ENCODE peak calls at places on chromosome 13, in five cellular contexts. W, N, R, A and L are unnamed samples.

GRCh38 chr13:45315520-45316167 is 25.3 kb downstream of the TPT1 start:
- DNase-seq in N (no peak), A (no peak), R (no peak), W (no peak), L (no peak)

GRCh38 chr13:32001392-32001768 is 30.2 kb upstream of the FRY start:
- DNase-seq in N (peak), W (peak), A (no peak), R (no peak), L (no peak)

GRCh38 chr13:102907016-102907756 is 61.4 kb downstream of the ERCC5 start:
- DNase-seq in N (no peak), W (no peak), R (no peak), A (no peak), L (no peak)

GRCh38 chr13:101139076-101139475 is 277.2 kb downstream of the NALCN start:
- DNase-seq in R (no peak), N (no peak), A (no peak), W (no peak), L (no peak)

GRCh38 chr13:79936368-79937136 is 404.4 kb downstream of the SPRY2 start:
- DNase-seq in R (no peak), N (peak), W (no peak), A (peak), L (no peak)

GRCh38 chr13:74931698-74932433 is 550.1 kb downstream of the TBC1D4 start:
- DNase-seq in R (no peak), W (no peak), A (no peak), N (no peak), L (no peak)

GRCh38 chr13:44451109-44451508 is 77.5 kb downstream of the SERP2 start:
- DNase-seq in A (no peak), R (no peak), N (peak), W (no peak), L (no peak)

GRCh38 chr13:114111577-114111976 is 20.8 kb downstream of the RASA3 start:
- DNase-seq in A (no peak), N (no peak), R (no peak), W (no peak), L (no peak)

GRCh38 chr13:110971486-110971885 is 56.6 kb upstream of the ANKRD10 start:
- DNase-seq in A (no peak), N (no peak), R (no peak), W (no peak), L (no peak)

GRCh38 chr13:113997845-113998751 is 24.2 kb upstream of the C13orf46 start:
- DNase-seq in A (no peak), N (no peak), W (no peak), R (no peak), L (no peak)

GRCh38 chr13:95788100-95788463 is 111.1 kb downstream of the DNAJC3 start:
- DNase-seq in A (no peak), R (no peak), W (no peak), N (no peak), L (no peak)

GRCh38 chr13:65964672-65965071 is 1265.5 kb downstream of the PCDH9 start:
- DNase-seq in W (no peak), N (no peak), A (no peak), R (no peak), L (no peak)

GRCh38 chr13:102440259-102440936 is 38.5 kb upstream of the FGF14 start:
- DNase-seq in W (no peak), A (no peak), N (no peak), R (no peak), L (no peak)